ENCODE peak calls at places on chromosomes 3 and 15, in seven cellular contexts. One of them, this sample, is unnamed.
A peak's percentile ranks its signal among the peaks of the same experiment; 100 is the strongest.

GRCh38 chr3:106126836-106127235 is 258.0 kb upstream of the CBLB start:
- DNase-seq in T47D: no peak
- DNase-seq in H1: no peak
- DNase-seq in HCT116: no peak
- DNase-seq in HepG2: no peak
- DNase-seq in K562: no peak
- DNase-seq in GM12878: no peak
- DNase-seq in this sample: no peak

GRCh38 chr3:36991923-36992805 is 767 bp downstream of the EPM2AIP1 start:
- DNase-seq in K562: no peak
- DNase-seq in GM12878: no peak
- DNase-seq in HepG2: peak; percentile 46
- DNase-seq in HCT116: no peak
- DNase-seq in T47D: no peak
- DNase-seq in H1: no peak
- DNase-seq in this sample: no peak

GRCh38 chr3:23580337-23580736 is 225.4 kb upstream of the UBE2E1 start:
- DNase-seq in K562: no peak
- DNase-seq in H1: no peak
- DNase-seq in GM12878: no peak
- DNase-seq in HepG2: no peak
- DNase-seq in T47D: no peak
- DNase-seq in HCT116: no peak
- DNase-seq in this sample: no peak

GRCh38 chr3:62805578-62805977 is 69.6 kb downstream of the CADPS start:
- DNase-seq in GM12878: no peak
- DNase-seq in K562: no peak
- DNase-seq in T47D: no peak
- DNase-seq in HepG2: no peak
- DNase-seq in HCT116: no peak
- DNase-seq in H1: no peak
- DNase-seq in this sample: no peak

GRCh38 chr3:38141952-38142273 is 3.5 kb downstream of the MYD88 start:
- DNase-seq in T47D: no peak
- DNase-seq in K562: no peak
- DNase-seq in H1: no peak
- DNase-seq in HepG2: no peak
- DNase-seq in HCT116: no peak
- DNase-seq in GM12878: no peak
- DNase-seq in this sample: no peak

GRCh38 chr15:39149636-39150035 is 431.2 kb upstream of the THBS1 start:
- DNase-seq in GM12878: no peak
- DNase-seq in HepG2: no peak
- DNase-seq in T47D: no peak
- DNase-seq in H1: no peak
- DNase-seq in K562: no peak
- DNase-seq in HCT116: no peak
- DNase-seq in this sample: no peak

GRCh38 chr15:76953913-76954312 is 22.4 kb downstream of the RCN2 start:
- DNase-seq in K562: no peak
- DNase-seq in H1: no peak
- DNase-seq in GM12878: no peak
- DNase-seq in HepG2: no peak
- DNase-seq in HCT116: no peak
- DNase-seq in T47D: no peak
- DNase-seq in this sample: no peak

GRCh38 chr3:134427400-134428111 is 53.3 kb upstream of the AMOTL2 start:
- DNase-seq in GM12878: no peak
- DNase-seq in HCT116: peak; percentile 93
- DNase-seq in HepG2: peak; percentile 75
- DNase-seq in K562: no peak
- DNase-seq in T47D: no peak
- DNase-seq in H1: no peak
- DNase-seq in this sample: peak; percentile 20

GRCh38 chr3:194267744-194268658 is 83.1 kb downstream of the CPN2 start:
- DNase-seq in T47D: no peak
- DNase-seq in GM12878: no peak
- DNase-seq in HepG2: peak; percentile 31
- DNase-seq in HCT116: no peak
- DNase-seq in H1: no peak
- DNase-seq in K562: no peak
- DNase-seq in this sample: no peak

DNA sequence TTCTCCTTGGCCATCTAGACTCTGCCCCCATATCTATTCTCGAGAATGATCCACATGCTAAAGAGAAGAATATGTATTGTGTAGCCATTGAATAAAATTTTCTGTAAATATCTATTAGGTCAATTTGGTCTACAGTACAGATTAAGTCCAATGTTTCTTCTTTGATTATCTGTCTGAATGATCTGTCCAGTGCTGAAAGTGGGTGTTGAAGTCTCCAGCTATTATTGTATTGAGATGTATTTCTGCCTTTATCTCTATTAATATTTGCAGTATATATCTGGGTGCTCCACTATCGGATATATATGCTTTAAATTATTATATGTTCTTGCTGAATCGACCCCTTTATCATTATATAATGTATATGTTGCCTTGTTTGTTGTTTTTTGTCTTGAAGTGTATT is 384.9 kb upstream of the ROBO1 start:
- DNase-seq in H1: no peak
- DNase-seq in HepG2: no peak
- DNase-seq in K562: no peak
- DNase-seq in GM12878: no peak
- DNase-seq in T47D: no peak
- DNase-seq in HCT116: no peak
- DNase-seq in this sample: no peak
- TF ChIP-seq JUND in H1: no peak
- TF ChIP-seq JUND in HepG2: no peak
- TF ChIP-seq JUND in K562: no peak
- TF ChIP-seq JUND in GM12878: no peak
- TF ChIP-seq JUND in T47D: no peak
- TF ChIP-seq JUND in HCT116: no peak
- TF ChIP-seq JUND in this sample: no peak

GRCh38 chr3:45553469-45553974 is 41.0 kb upstream of the LIMD1 start:
- DNase-seq in GM12878: no peak
- DNase-seq in HCT116: no peak
- DNase-seq in HepG2: no peak
- DNase-seq in K562: peak; percentile 38
- DNase-seq in T47D: no peak
- DNase-seq in H1: no peak
- DNase-seq in this sample: peak; percentile 63
- TF ChIP-seq JUND in GM12878: no peak
- TF ChIP-seq JUND in HCT116: no peak
- TF ChIP-seq JUND in HepG2: no peak
- TF ChIP-seq JUND in K562: peak; percentile 15
- TF ChIP-seq JUND in T47D: no peak
- TF ChIP-seq JUND in H1: no peak
- TF ChIP-seq JUND in this sample: no peak

GRCh38 chr3:52615178-52615577 is 70.5 kb downstream of the PBRM1 start:
- DNase-seq in H1: no peak
- DNase-seq in T47D: no peak
- DNase-seq in K562: no peak
- DNase-seq in HCT116: no peak
- DNase-seq in GM12878: no peak
- DNase-seq in HepG2: no peak
- DNase-seq in this sample: no peak
- TF ChIP-seq JUND in H1: no peak
- TF ChIP-seq JUND in T47D: no peak
- TF ChIP-seq JUND in K562: no peak
- TF ChIP-seq JUND in HCT116: no peak
- TF ChIP-seq JUND in GM12878: no peak
- TF ChIP-seq JUND in HepG2: no peak
- TF ChIP-seq JUND in this sample: no peak

GRCh38 chr3:197289726-197290125 is 8.7 kb downstream of the DLG1 start:
- DNase-seq in H1: no peak
- DNase-seq in GM12878: no peak
- DNase-seq in HepG2: no peak
- DNase-seq in K562: no peak
- DNase-seq in T47D: no peak
- DNase-seq in HCT116: no peak
- DNase-seq in this sample: no peak
- TF ChIP-seq JUND in H1: no peak
- TF ChIP-seq JUND in GM12878: no peak
- TF ChIP-seq JUND in HepG2: no peak
- TF ChIP-seq JUND in K562: no peak
- TF ChIP-seq JUND in T47D: no peak
- TF ChIP-seq JUND in HCT116: no peak
- TF ChIP-seq JUND in this sample: no peak

GRCh38 chr3:147672436-147672835 is 263.3 kb downstream of the ZIC1 start:
- DNase-seq in H1: no peak
- DNase-seq in HepG2: no peak
- DNase-seq in GM12878: no peak
- DNase-seq in HCT116: no peak
- DNase-seq in T47D: no peak
- DNase-seq in K562: no peak
- DNase-seq in this sample: no peak
- TF ChIP-seq JUND in H1: no peak
- TF ChIP-seq JUND in HepG2: no peak
- TF ChIP-seq JUND in GM12878: no peak
- TF ChIP-seq JUND in HCT116: no peak
- TF ChIP-seq JUND in T47D: no peak
- TF ChIP-seq JUND in K562: no peak
- TF ChIP-seq JUND in this sample: no peak

GRCh38 chr15:92681141-92681622 is 25.6 kb upstream of the FAM174B start:
- DNase-seq in K562: no peak
- DNase-seq in GM12878: no peak
- DNase-seq in HepG2: no peak
- DNase-seq in HCT116: no peak
- DNase-seq in T47D: no peak
- DNase-seq in H1: no peak
- DNase-seq in this sample: no peak
- TF ChIP-seq JUND in K562: no peak
- TF ChIP-seq JUND in GM12878: no peak
- TF ChIP-seq JUND in HepG2: no peak
- TF ChIP-seq JUND in HCT116: no peak
- TF ChIP-seq JUND in T47D: no peak
- TF ChIP-seq JUND in H1: no peak
- TF ChIP-seq JUND in this sample: no peak

DNA sequence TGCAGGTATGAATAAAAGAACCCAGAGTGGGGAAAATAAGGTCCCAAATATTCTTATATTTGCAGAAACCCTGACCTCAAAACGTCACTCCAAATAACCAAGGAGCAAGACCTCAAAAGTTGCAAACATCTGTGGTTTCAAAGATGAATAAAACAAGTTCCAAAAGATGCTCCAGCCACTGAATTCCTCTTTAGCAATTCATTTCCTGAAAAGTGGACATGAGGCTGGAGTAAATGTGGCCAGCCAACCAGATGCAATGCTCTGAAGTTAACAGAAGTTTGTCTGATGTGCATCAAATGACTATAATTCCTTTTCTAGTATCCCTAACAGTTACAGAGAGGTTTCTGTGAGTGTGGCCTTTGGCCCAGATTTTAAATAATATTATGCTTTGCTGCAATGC is 71.2 kb upstream of the WNT5A start:
- DNase-seq in GM12878: no peak
- DNase-seq in HCT116: no peak
- DNase-seq in T47D: no peak
- DNase-seq in HepG2: no peak
- DNase-seq in H1: no peak
- DNase-seq in K562: no peak
- DNase-seq in this sample: no peak
- TF ChIP-seq JUND in GM12878: no peak
- TF ChIP-seq JUND in HCT116: no peak
- TF ChIP-seq JUND in T47D: no peak
- TF ChIP-seq JUND in HepG2: no peak
- TF ChIP-seq JUND in H1: no peak
- TF ChIP-seq JUND in K562: no peak
- TF ChIP-seq JUND in this sample: no peak

GRCh38 chr15:101048191-101049011 is 129.2 kb downstream of the LRRK1 start:
- DNase-seq in T47D: no peak
- DNase-seq in H1: no peak
- DNase-seq in HCT116: no peak
- DNase-seq in HepG2: no peak
- DNase-seq in K562: no peak
- DNase-seq in GM12878: no peak
- DNase-seq in this sample: peak; percentile 30

GRCh38 chr15:101050647-101051290 is 131.6 kb downstream of the LRRK1 start:
- DNase-seq in H1: no peak
- DNase-seq in GM12878: no peak
- DNase-seq in K562: no peak
- DNase-seq in HCT116: no peak
- DNase-seq in HepG2: no peak
- DNase-seq in T47D: no peak
- DNase-seq in this sample: peak; percentile 14

GRCh38 chr15:101049282-101049681 is 130.1 kb downstream of the LRRK1 start:
- DNase-seq in HCT116: no peak
- DNase-seq in T47D: no peak
- DNase-seq in GM12878: no peak
- DNase-seq in K562: no peak
- DNase-seq in H1: no peak
- DNase-seq in HepG2: no peak
- DNase-seq in this sample: peak; percentile 17

GRCh38 chr15:101051291-101052030 is 132.3 kb downstream of the LRRK1 start:
- DNase-seq in GM12878: no peak
- DNase-seq in H1: no peak
- DNase-seq in HepG2: no peak
- DNase-seq in HCT116: no peak
- DNase-seq in K562: no peak
- DNase-seq in T47D: no peak
- DNase-seq in this sample: peak; percentile 16

GRCh38 chr15:101049856-101050646 is 130.9 kb downstream of the LRRK1 start:
- DNase-seq in HepG2: no peak
- DNase-seq in H1: no peak
- DNase-seq in T47D: no peak
- DNase-seq in HCT116: no peak
- DNase-seq in GM12878: no peak
- DNase-seq in K562: no peak
- DNase-seq in this sample: peak; percentile 50
- TF ChIP-seq JUND in HepG2: no peak
- TF ChIP-seq JUND in H1: no peak
- TF ChIP-seq JUND in T47D: no peak
- TF ChIP-seq JUND in HCT116: no peak
- TF ChIP-seq JUND in GM12878: no peak
- TF ChIP-seq JUND in K562: no peak
- TF ChIP-seq JUND in this sample: no peak

DNA sequence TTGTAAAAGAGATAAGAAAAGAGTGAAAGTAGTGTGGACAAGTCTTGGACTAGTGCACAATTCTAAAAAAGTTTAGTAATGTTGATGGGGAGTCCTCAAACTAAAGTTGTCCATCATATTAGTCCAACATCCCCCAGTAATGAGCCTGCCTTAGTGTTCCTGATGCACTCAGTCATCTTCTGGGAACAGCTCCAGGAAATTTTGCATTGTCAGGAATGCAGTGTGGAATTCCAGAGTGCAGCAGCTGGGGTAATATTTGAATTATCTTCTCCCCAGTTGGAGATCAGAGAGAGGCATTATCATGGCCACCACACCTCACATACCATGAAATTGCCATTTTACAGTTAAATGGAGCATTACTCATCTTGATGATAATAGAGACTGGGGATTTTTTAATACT is 528.8 kb upstream of the NAALADL2 start:
- DNase-seq in HepG2: no peak
- DNase-seq in H1: no peak
- DNase-seq in T47D: no peak
- DNase-seq in GM12878: no peak
- DNase-seq in HCT116: no peak
- DNase-seq in K562: no peak
- DNase-seq in this sample: no peak
- TF ChIP-seq JUND in HepG2: no peak
- TF ChIP-seq JUND in H1: no peak
- TF ChIP-seq JUND in T47D: no peak
- TF ChIP-seq JUND in GM12878: no peak
- TF ChIP-seq JUND in HCT116: no peak
- TF ChIP-seq JUND in K562: no peak
- TF ChIP-seq JUND in this sample: peak; percentile 84